ENCODE peak calls at places on chromosome 2, in ten cellular contexts. D, H, M, X, A, L, E, P, W and S are unnamed samples.

GRCh38 chr2:239940861-239941570 is 84.1 kb downstream of the NDUFA10 start:
- DNase-seq in D (no peak), H (no peak), M (no peak), X (no peak), A (no peak), L (no peak), E (no peak), P (peak; percentile 7), W (no peak), S (no peak)

GRCh38 chr2:72148391-72148974 is 821 bp upstream of the CYP26B1 start:
- DNase-seq in D (no peak), H (no peak), M (peak; percentile 38), X (no peak), A (no peak), L (no peak), E (peak; percentile 55), P (no peak), W (no peak), S (no peak)

GRCh38 chr2:1224901-1225300 is 188.4 kb upstream of the TPO start:
- DNase-seq in D (no peak), H (no peak), M (no peak), X (no peak), A (no peak), L (no peak), E (no peak), P (no peak), W (no peak), S (no peak)

GRCh38 chr2:239716536-239717318 is 308.4 kb downstream of the NDUFA10 start:
- DNase-seq in D (no peak), H (peak; percentile 53), M (peak; percentile 68), X (no peak), A (no peak), L (no peak), E (peak; percentile 71), P (peak; percentile 43), W (no peak), S (peak; percentile 62)

GRCh38 chr2:18243831-18244230 is 316.6 kb downstream of the RDH14 start:
- DNase-seq in D (no peak), H (no peak), M (no peak), X (no peak), A (no peak), L (no peak), E (no peak), P (no peak), W (peak; percentile 5), S (no peak)

GRCh38 chr2:176178271-176178806 is 10.1 kb upstream of the HOXD1 start:
- DNase-seq in D (peak; percentile 33), H (no peak), M (no peak), X (peak; percentile 70), A (no peak), L (no peak), E (no peak), P (no peak), W (no peak), S (no peak)

GRCh38 chr2:28300489-28300888 is 92.2 kb upstream of the FOSL2 start:
- DNase-seq in D (no peak), H (peak; percentile 95), M (no peak), X (no peak), A (no peak), L (no peak), E (no peak), P (no peak), W (peak; percentile 93), S (no peak)

GRCh38 chr2:7895356-7895755 is 786.5 kb upstream of the ID2 start:
- DNase-seq in D (no peak), H (no peak), M (no peak), X (no peak), A (no peak), L (no peak), E (no peak), P (no peak), W (no peak), S (no peak)

GRCh38 chr2:1916881-1917280 is 172.6 kb upstream of the PXDN start:
- DNase-seq in D (no peak), H (no peak), M (no peak), X (no peak), A (no peak), L (no peak), E (no peak), P (no peak), W (no peak), S (no peak)

GRCh38 chr2:215835641-215836040 is 177.7 kb downstream of the MREG start:
- DNase-seq in D (no peak), H (no peak), M (no peak), X (no peak), A (no peak), L (no peak), E (no peak), P (no peak), W (no peak), S (no peak)

GRCh38 chr2:78418041-78418440 is 607.5 kb upstream of the REG3G start:
- DNase-seq in D (peak; percentile 6), H (no peak), M (no peak), X (peak; percentile 61), A (no peak), L (no peak), E (no peak), P (no peak), W (no peak), S (no peak)

GRCh38 chr2:200342235-200342634 is 35.7 kb downstream of the SPATS2L start:
- DNase-seq in D (no peak), H (no peak), M (no peak), X (no peak), A (no peak), L (no peak), E (no peak), P (no peak), W (no peak), S (no peak)

GRCh38 chr2:14016289-14016955 is 616.1 kb upstream of the LRATD1 start:
- DNase-seq in D (no peak), H (peak; percentile 44), M (no peak), X (no peak), A (no peak), L (no peak), E (no peak), P (no peak), W (no peak), S (no peak)

GRCh38 chr2:6073260-6074141 is 381.3 kb downstream of the SOX11 start:
- DNase-seq in D (no peak), H (peak; percentile 40), M (no peak), X (no peak), A (no peak), L (no peak), E (no peak), P (no peak), W (peak; percentile 74), S (no peak)

GRCh38 chr2:110852541-110853263 is 120.3 kb downstream of the ACOXL start:
- DNase-seq in D (no peak), H (no peak), M (no peak), X (no peak), A (no peak), L (no peak), E (no peak), P (no peak), W (no peak), S (no peak)

DNA sequence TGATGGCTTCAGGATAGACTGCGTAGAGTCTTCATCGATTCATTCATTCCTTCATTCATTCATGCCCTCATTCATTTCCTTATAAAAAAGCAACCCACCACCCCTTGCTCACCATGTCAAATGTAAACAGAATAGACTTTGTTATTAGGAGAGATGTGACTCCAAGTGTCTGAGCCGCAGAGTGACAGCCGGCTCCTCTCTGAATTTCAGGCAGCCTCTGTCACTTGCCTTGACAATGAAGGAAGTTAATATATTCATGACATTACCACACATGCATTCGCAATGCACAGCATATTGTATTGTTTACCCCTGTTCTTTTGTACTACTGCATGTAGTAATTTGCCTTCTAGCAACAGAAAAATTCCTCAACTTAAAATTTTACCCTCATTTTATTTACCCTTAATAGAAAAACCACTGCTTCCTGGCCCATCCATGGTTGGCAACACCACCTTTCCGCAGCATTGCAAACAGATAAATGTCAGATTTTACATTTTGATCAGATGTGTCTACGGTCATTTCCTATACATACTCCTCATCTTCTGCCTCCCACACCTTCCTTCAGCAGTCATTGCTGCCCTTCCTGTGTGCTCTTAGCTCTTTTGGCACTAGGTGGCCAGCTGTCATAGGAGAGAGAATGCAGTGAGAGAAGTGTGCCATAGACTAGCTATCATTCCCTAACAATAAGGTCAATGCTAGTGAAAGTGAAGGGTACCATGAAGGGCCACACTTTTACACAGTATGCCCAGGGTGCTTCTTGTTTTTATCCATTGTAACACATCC is 1090.8 kb downstream of the BCL11A start:
- DNase-seq in D (no peak), H (no peak), M (no peak), X (peak; percentile 3), A (no peak), L (no peak), E (no peak), P (no peak), W (no peak), S (no peak)
- TF ChIP-seq CTCF in D (peak; percentile 8), H (no peak), M (no peak), X (peak; percentile 32), A (no peak), L (no peak), E (no peak), P (no peak), W (no peak), S (no peak)

GRCh38 chr2:131580187-131580586 is 52.5 kb downstream of the CCDC74A start:
- DNase-seq in D (no peak), H (no peak), M (no peak), X (no peak), A (no peak), L (no peak), E (no peak), P (no peak), W (no peak), S (no peak)
- TF ChIP-seq CTCF in D (no peak), H (no peak), M (no peak), X (no peak), A (no peak), L (no peak), E (no peak), P (no peak), W (no peak), S (no peak)

GRCh38 chr2:207254526-207255464 is 89.0 kb upstream of the KLF7 start:
- DNase-seq in D (no peak), H (peak; percentile 81), M (no peak), X (peak; percentile 56), A (no peak), L (no peak), E (no peak), P (no peak), W (peak; percentile 92), S (no peak)
- TF ChIP-seq CTCF in D (no peak), H (no peak), M (no peak), X (no peak), A (no peak), L (no peak), E (no peak), P (no peak), W (no peak), S (no peak)

DNA sequence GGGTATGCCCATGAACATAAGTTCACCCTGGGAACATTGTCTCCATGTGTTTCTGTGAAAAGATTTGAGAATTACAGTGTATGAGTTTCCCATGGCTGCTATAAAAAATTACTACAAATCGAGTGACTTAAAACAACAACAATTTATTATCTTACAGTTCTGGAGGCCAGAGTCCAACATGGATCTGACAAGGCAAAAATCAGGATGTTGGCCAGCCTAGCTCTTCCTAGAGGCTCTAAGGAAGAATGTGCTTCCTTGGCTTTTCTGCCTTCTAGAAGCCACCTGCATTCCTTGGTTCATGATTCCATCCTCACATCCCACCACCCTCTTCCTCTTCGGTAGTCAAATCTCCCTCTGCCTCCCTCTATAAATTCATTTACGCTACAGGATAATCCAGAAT is 38.6 kb downstream of the FAM124B start:
- DNase-seq in D (no peak), H (no peak), M (no peak), X (no peak), A (no peak), L (no peak), E (no peak), P (no peak), W (no peak), S (no peak)
- TF ChIP-seq CTCF in D (no peak), H (no peak), M (no peak), X (no peak), A (no peak), L (peak; percentile 17), E (no peak), P (no peak), W (no peak), S (no peak)